ENCODE peak calls at places on chromosome 18, in five cellular contexts. X is HepG2, L is H1, H is K562, S is GM12878. P is an unnamed sample.
A peak's percentile ranks its signal among the peaks of the same experiment; 100 is the strongest.

GRCh38 chr18:11033503-11033902 is 115.9 kb downstream of the PIEZO2 start:
- DNase-seq in L (no peak), S (no peak), X (no peak), H (no peak), P (no peak)

GRCh38 chr18:44866103-44866502 is 185.4 kb downstream of the SETBP1 start:
- DNase-seq in S (no peak), L (no peak), X (no peak), H (no peak), P (no peak)

GRCh38 chr18:12432881-12433280 is 25.2 kb downstream of the PRELID3A start:
- DNase-seq in L (no peak), H (no peak), X (no peak), S (no peak), P (no peak)

GRCh38 chr18:5584751-5585417 is 41.1 kb upstream of the EPB41L3 start:
- DNase-seq in X (no peak), L (no peak), S (no peak), H (no peak), P (no peak)

GRCh38 chr18:48949606-48950535 is 894 bp downstream of the SMAD7 start:
- DNase-seq in L (no peak), X (no peak), S (no peak), H (peak; percentile 33), P (no peak)

GRCh38 chr18:58960946-58961722 is 96.5 kb downstream of the ZNF532 start:
- DNase-seq in L (no peak), H (no peak), X (no peak), S (no peak), P (no peak)

GRCh38 chr18:48962857-48963554 is 12.2 kb upstream of the SMAD7 start:
- DNase-seq in L (no peak), S (no peak), H (no peak), X (no peak), P (no peak)

GRCh38 chr18:8049147-8049546 is 482.0 kb downstream of the PTPRM start:
- DNase-seq in L (no peak), H (no peak), S (no peak), X (no peak), P (no peak)

GRCh38 chr18:48816554-48816953 is 134.2 kb downstream of the SMAD7 start:
- DNase-seq in L (no peak), X (no peak), S (no peak), H (no peak), P (no peak)

GRCh38 chr18:24602156-24602555 is 141.7 kb downstream of the HRH4 start:
- DNase-seq in H (no peak), S (no peak), L (no peak), X (no peak), P (no peak)

GRCh38 chr18:11689972-11690570 is 1.0 kb downstream of the GNAL start:
- DNase-seq in L (no peak), X (no peak), H (no peak), S (no peak), P (peak; percentile 9)

GRCh38 chr18:21680148-21680547 is 24.4 kb downstream of the ABHD3 start:
- DNase-seq in L (no peak), H (no peak), S (no peak), X (no peak), P (no peak)

GRCh38 chr18:61334491-61334850 is 1.2 kb downstream of the CDH20 start:
- DNase-seq in X (no peak), H (no peak), S (no peak), L (no peak), P (no peak)

GRCh38 chr18:35949903-35950627 is 22.4 kb upstream of the RMP24 start:
- DNase-seq in H (peak; percentile 65), L (no peak), S (no peak), X (peak; percentile 56), P (peak; percentile 25)

GRCh38 chr18:37493352-37493935 is 72.2 kb downstream of the CELF4 start:
- DNase-seq in S (no peak), H (no peak), X (no peak), L (no peak), P (no peak)

GRCh38 chr18:58337688-58338087 is 291.2 kb downstream of the ALPK2 start:
- DNase-seq in X (no peak), L (no peak), H (no peak), S (no peak), P (no peak)

GRCh38 chr18:49024808-49025361 is 74.1 kb upstream of the SMAD7 start:
- DNase-seq in H (no peak), L (no peak), S (no peak), X (no peak), P (no peak)

GRCh38 chr18:28999711-29000110 is 822.8 kb upstream of the CDH2 start:
- DNase-seq in X (no peak), H (no peak), L (no peak), S (no peak), P (no peak)

GRCh38 chr18:36411745-36412168 is 114.2 kb downstream of the FHOD3 start:
- DNase-seq in S (no peak), H (peak; percentile 49), X (peak; percentile 21), L (no peak), P (peak; percentile 42)

GRCh38 chr18:38241216-38241615 is 675.6 kb upstream of the CELF4 start:
- DNase-seq in S (no peak), L (no peak), X (no peak), H (no peak), P (no peak)

GRCh38 chr18:26480897-26481795 is 67.2 kb downstream of the KCTD1 start:
- DNase-seq in X (peak; percentile 5), S (no peak), H (no peak), L (no peak), P (peak; percentile 95)

GRCh38 chr18:48278081-48278480 is 131.1 kb downstream of the ZBTB7C start:
- DNase-seq in H (no peak), X (no peak), S (no peak), L (no peak), P (no peak)

GRCh38 chr18:13234528-13234795 is 15.9 kb downstream of the LDLRAD4 start:
- DNase-seq in L (no peak), H (no peak), X (no peak), S (no peak), P (no peak)

GRCh38 chr18:74898965-74899364 is 301.3 kb downstream of the ZNF407 start:
- DNase-seq in L (no peak), X (peak; percentile 6), H (no peak), S (no peak), P (peak; percentile 20)

GRCh38 chr18:50044402-50044801 is 150.5 kb downstream of the MYO5B start:
- DNase-seq in L (no peak), X (no peak), H (peak; percentile 16), S (no peak), P (no peak)

GRCh38 chr18:6746386-6746960 is 17.0 kb downstream of the ARHGAP28 start:
- DNase-seq in S (no peak), H (no peak), L (no peak), X (no peak), P (no peak)

GRCh38 chr18:71707400-71707799 is 836.7 kb downstream of the CBLN2 start:
- DNase-seq in H (no peak), S (no peak), L (no peak), X (no peak), P (no peak)

GRCh38 chr18:56889621-56890020 is 238.5 kb downstream of the WDR7 start:
- DNase-seq in L (no peak), H (no peak), S (no peak), X (no peak), P (no peak)

GRCh38 chr18:74951165-74951760 is 257.7 kb downstream of the PTGR3 start:
- DNase-seq in H (no peak), L (no peak), S (peak; percentile 59), X (peak; percentile 32), P (peak; percentile 9)

GRCh38 chr18:73245345-73245744 is 377.6 kb upstream of the NETO1 start:
- DNase-seq in X (no peak), L (peak; percentile 51), H (no peak), S (no peak), P (no peak)

GRCh38 chr18:61975526-61976326 is 82.9 kb upstream of the RNF152 start:
- DNase-seq in H (no peak), L (no peak), X (no peak), S (no peak), P (no peak)

GRCh38 chr18:28411806-28412205 is 234.9 kb upstream of the CDH2 start:
- DNase-seq in X (no peak), L (no peak), S (no peak), H (no peak), P (no peak)

DNA sequence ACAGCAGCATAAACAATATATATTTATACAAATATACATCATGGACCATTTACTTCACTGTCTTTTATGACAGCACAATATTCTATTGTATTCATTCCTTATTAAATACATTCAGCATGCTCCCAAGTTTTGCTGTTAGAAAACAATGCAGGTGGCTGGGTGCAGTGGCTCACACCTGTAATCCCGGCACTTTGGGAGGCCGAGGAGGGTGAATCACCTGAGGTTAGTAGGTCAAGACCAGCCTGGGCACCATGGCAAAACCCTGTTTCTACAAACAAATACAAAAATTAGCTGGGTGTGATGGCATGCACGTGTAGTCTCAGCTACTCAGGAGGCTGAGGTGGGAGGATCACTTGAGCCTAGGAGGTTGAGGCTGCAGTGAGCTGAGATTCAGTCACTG is 39.0 kb downstream of the NPC1 start:
- DNase-seq in X (no peak), H (no peak), L (no peak), S (no peak), P (no peak)
- TF ChIP-seq HDAC2 in X (no peak), H (no peak), L (no peak), S (no peak), P (no peak)

GRCh38 chr18:3623769-3624545 is 174.0 kb downstream of the TGIF1 start:
- DNase-seq in H (peak; percentile 83), S (no peak), X (peak; percentile 98), L (no peak), P (peak; percentile 99)
- TF ChIP-seq HDAC2 in H (peak; percentile 84), S (no peak), X (peak; percentile 92), L (no peak), P (no peak)

GRCh38 chr18:79868811-79869541 is 71.2 kb downstream of the KCNG2 start:
- DNase-seq in S (no peak), L (no peak), X (no peak), H (no peak), P (no peak)
- TF ChIP-seq HDAC2 in S (no peak), L (no peak), X (no peak), H (no peak), P (no peak)

GRCh38 chr18:68402784-68403183 is 312.1 kb downstream of the TMX3 start:
- DNase-seq in S (no peak), L (no peak), X (no peak), H (no peak), P (no peak)

GRCh38 chr18:68400889-68401288 is 314.0 kb downstream of the TMX3 start:
- DNase-seq in X (no peak), S (no peak), H (no peak), L (no peak), P (no peak)

GRCh38 chr18:68394705-68395104 is 320.2 kb downstream of the TMX3 start:
- DNase-seq in S (no peak), X (no peak), H (no peak), L (no peak), P (no peak)

GRCh38 chr18:68397241-68398035 is 317.5 kb downstream of the TMX3 start:
- DNase-seq in L (no peak), X (no peak), H (no peak), S (no peak), P (no peak)

GRCh38 chr18:68399721-68400120 is 315.2 kb downstream of the TMX3 start:
- DNase-seq in X (no peak), H (no peak), S (no peak), L (no peak), P (no peak)
- TF ChIP-seq HDAC2 in X (no peak), H (no peak), S (no peak), L (no peak), P (no peak)

P was measured in A549.